ENCODE peak calls at places on chromosome 9, in five cellular contexts. F is AG08396, V is hippocampal formation, H is Calu3, T is Right ventricle myocardium inferior. J is an unnamed sample.
A peak's percentile ranks its signal among the peaks of the same experiment; 100 is the strongest.

GRCh38 chr9:119298076-119298853 is 71.0 kb downstream of the BRINP1 start:
- DNase-seq in F (no peak), V (no peak), H (no peak), T (no peak), J (no peak)

GRCh38 chr9:117782931-117783788 is 79.0 kb downstream of the TLR4 start:
- DNase-seq in F (peak; percentile 11), V (peak; percentile 95), H (peak; percentile 51), T (peak; percentile 75), J (peak; percentile 81)

GRCh38 chr9:68533678-68534077 is 7.0 kb downstream of the TMEM252 start:
- DNase-seq in F (no peak), V (no peak), H (no peak), T (no peak), J (no peak)

GRCh38 chr9:125784286-125785049 is 37.3 kb downstream of the PBX3 start:
- DNase-seq in F (peak; percentile 28), V (no peak), H (no peak), T (no peak), J (peak; percentile 54)

GRCh38 chr9:114805670-114806551 is at the start of gene TNFSF15:
- DNase-seq in F (peak; percentile 6), V (no peak), H (peak; percentile 45), T (no peak), J (no peak)

GRCh38 chr9:130343445-130343918 is 77.9 kb downstream of the HMCN2 start:
- DNase-seq in F (peak; percentile 42), V (no peak), H (no peak), T (peak; percentile 56), J (no peak)

GRCh38 chr9:32954642-32955041 is 46.8 kb downstream of the APTX start:
- DNase-seq in F (no peak), V (no peak), H (no peak), T (no peak), J (peak; percentile 58)

GRCh38 chr9:77063645-77064285 is 44.3 kb downstream of the FOXB2 start:
- DNase-seq in F (peak; percentile 27), V (no peak), H (no peak), T (no peak), J (peak; percentile 26)

GRCh38 chr9:111481885-111482636 is 2.1 kb downstream of the ECPAS start:
- DNase-seq in F (no peak), V (no peak), H (no peak), T (no peak), J (peak; percentile 7)

GRCh38 chr9:1328341-1328740 is 278.2 kb downstream of the DMRT2 start:
- DNase-seq in F (no peak), V (no peak), H (no peak), T (no peak), J (no peak)